ENCODE peak calls at places on chromosomes 12 and 14, in seven cellular contexts. One of them, this sample, is unnamed.

GRCh38 chr12:56874821-56875220 is 59.4 kb downstream of the SDR9C7 start:
- DNase-seq in gastrocnemius medialis: no peak
- DNase-seq in body of pancreas: no peak
- DNase-seq in tibial artery: no peak
- DNase-seq in A549: no peak
- DNase-seq in GM23248: no peak
- DNase-seq in mesendoderm: peak
- DNase-seq in this sample: no peak

GRCh38 chr12:124543591-124544310 is 23.7 kb downstream of the NCOR2 start:
- DNase-seq in gastrocnemius medialis: no peak
- DNase-seq in body of pancreas: peak
- DNase-seq in tibial artery: no peak
- DNase-seq in A549: no peak
- DNase-seq in GM23248: peak
- DNase-seq in mesendoderm: no peak
- DNase-seq in this sample: no peak

GRCh38 chr14:36660736-36661505 is 739 bp upstream of the PAX9 start:
- DNase-seq in gastrocnemius medialis: no peak
- DNase-seq in body of pancreas: peak
- DNase-seq in tibial artery: no peak
- DNase-seq in A549: no peak
- DNase-seq in GM23248: no peak
- DNase-seq in mesendoderm: no peak
- DNase-seq in this sample: no peak

GRCh38 chr12:31019561-31020308 is 53.9 kb upstream of the DDX11 start:
- DNase-seq in gastrocnemius medialis: no peak
- DNase-seq in body of pancreas: no peak
- DNase-seq in tibial artery: no peak
- DNase-seq in A549: no peak
- DNase-seq in GM23248: no peak
- DNase-seq in mesendoderm: no peak
- DNase-seq in this sample: no peak

GRCh38 chr14:80388980-80389711 is 177.8 kb upstream of the DIO2 start:
- DNase-seq in gastrocnemius medialis: no peak
- DNase-seq in body of pancreas: no peak
- DNase-seq in tibial artery: no peak
- DNase-seq in A549: peak
- DNase-seq in GM23248: peak
- DNase-seq in mesendoderm: peak
- DNase-seq in this sample: no peak

GRCh38 chr12:6426882-6427671 is 17.7 kb upstream of the CD27 start:
- DNase-seq in gastrocnemius medialis: no peak
- DNase-seq in body of pancreas: no peak
- DNase-seq in tibial artery: no peak
- DNase-seq in A549: no peak
- DNase-seq in GM23248: no peak
- DNase-seq in mesendoderm: no peak
- DNase-seq in this sample: peak

GRCh38 chr14:76514599-76514998 is 138.7 kb downstream of the ESRRB start:
- DNase-seq in gastrocnemius medialis: no peak
- DNase-seq in body of pancreas: peak
- DNase-seq in tibial artery: no peak
- DNase-seq in A549: peak
- DNase-seq in GM23248: peak
- DNase-seq in mesendoderm: no peak
- DNase-seq in this sample: peak

GRCh38 chr14:49982522-49982951 is 89.7 kb downstream of the ARF6 start:
- DNase-seq in gastrocnemius medialis: no peak
- DNase-seq in body of pancreas: no peak
- DNase-seq in tibial artery: no peak
- DNase-seq in A549: no peak
- DNase-seq in GM23248: peak
- DNase-seq in mesendoderm: no peak
- DNase-seq in this sample: peak

GRCh38 chr14:68651652-68652432 is 141.0 kb downstream of the ZFP36L1 start:
- DNase-seq in gastrocnemius medialis: no peak
- DNase-seq in body of pancreas: no peak
- DNase-seq in tibial artery: no peak
- DNase-seq in A549: no peak
- DNase-seq in GM23248: no peak
- DNase-seq in mesendoderm: no peak
- DNase-seq in this sample: no peak

GRCh38 chr14:81176224-81176623 is 44.5 kb downstream of the GTF2A1 start:
- DNase-seq in gastrocnemius medialis: peak
- DNase-seq in body of pancreas: peak
- DNase-seq in tibial artery: peak
- DNase-seq in A549: no peak
- DNase-seq in GM23248: no peak
- DNase-seq in mesendoderm: no peak
- DNase-seq in this sample: no peak

GRCh38 chr12:24997970-24998582 is 49.2 kb upstream of the BCAT1 start:
- DNase-seq in gastrocnemius medialis: no peak
- DNase-seq in body of pancreas: no peak
- DNase-seq in tibial artery: no peak
- DNase-seq in A549: no peak
- DNase-seq in GM23248: peak
- DNase-seq in mesendoderm: no peak
- DNase-seq in this sample: no peak

GRCh38 chr12:116718578-116719454 is 19.1 kb downstream of the SPRING1 start:
- DNase-seq in gastrocnemius medialis: no peak
- DNase-seq in body of pancreas: no peak
- DNase-seq in tibial artery: no peak
- DNase-seq in A549: no peak
- DNase-seq in GM23248: peak
- DNase-seq in mesendoderm: no peak
- DNase-seq in this sample: no peak

GRCh38 chr12:612886-613285 is 50.4 kb downstream of the NINJ2 start:
- DNase-seq in gastrocnemius medialis: no peak
- DNase-seq in body of pancreas: no peak
- DNase-seq in tibial artery: no peak
- DNase-seq in A549: no peak
- DNase-seq in GM23248: no peak
- DNase-seq in mesendoderm: no peak
- DNase-seq in this sample: no peak

GRCh38 chr12:19263666-19264065 is 134.1 kb downstream of the PLEKHA5 start:
- DNase-seq in gastrocnemius medialis: no peak
- DNase-seq in body of pancreas: no peak
- DNase-seq in tibial artery: no peak
- DNase-seq in A549: no peak
- DNase-seq in GM23248: no peak
- DNase-seq in mesendoderm: no peak
- DNase-seq in this sample: no peak

GRCh38 chr12:13088503-13088902 is 15.0 kb downstream of the GSG1 start:
- DNase-seq in gastrocnemius medialis: no peak
- DNase-seq in body of pancreas: no peak
- DNase-seq in tibial artery: no peak
- DNase-seq in A549: no peak
- DNase-seq in GM23248: no peak
- DNase-seq in mesendoderm: peak
- DNase-seq in this sample: no peak

GRCh38 chr12:109740694-109741245 is 27.1 kb downstream of the FAM222A start:
- DNase-seq in gastrocnemius medialis: no peak
- DNase-seq in body of pancreas: peak
- DNase-seq in tibial artery: peak
- DNase-seq in A549: no peak
- DNase-seq in GM23248: no peak
- DNase-seq in mesendoderm: peak
- DNase-seq in this sample: no peak

GRCh38 chr14:84025258-84026012 is 1504.5 kb upstream of the FLRT2 start:
- DNase-seq in gastrocnemius medialis: no peak
- DNase-seq in body of pancreas: no peak
- DNase-seq in tibial artery: no peak
- DNase-seq in A549: no peak
- DNase-seq in GM23248: no peak
- DNase-seq in mesendoderm: peak
- DNase-seq in this sample: no peak

GRCh38 chr14:20652996-20653975 is 11.8 kb upstream of the OR6S1 start:
- DNase-seq in gastrocnemius medialis: no peak
- DNase-seq in body of pancreas: no peak
- DNase-seq in tibial artery: no peak
- DNase-seq in A549: peak
- DNase-seq in GM23248: peak
- DNase-seq in mesendoderm: peak
- DNase-seq in this sample: peak

GRCh38 chr12:3601466-3602150 is 110.6 kb downstream of the PRMT8 start:
- DNase-seq in gastrocnemius medialis: no peak
- DNase-seq in body of pancreas: no peak
- DNase-seq in tibial artery: no peak
- DNase-seq in A549: no peak
- DNase-seq in GM23248: no peak
- DNase-seq in mesendoderm: no peak
- DNase-seq in this sample: no peak

GRCh38 chr14:104546591-104547309 is 32.8 kb upstream of the C14orf180 start:
- DNase-seq in gastrocnemius medialis: no peak
- DNase-seq in body of pancreas: no peak
- DNase-seq in tibial artery: no peak
- DNase-seq in A549: no peak
- DNase-seq in GM23248: no peak
- DNase-seq in mesendoderm: no peak
- DNase-seq in this sample: no peak

GRCh38 chr14:64721899-64722298 is 17.7 kb downstream of the PLEKHG3 start:
- DNase-seq in gastrocnemius medialis: no peak
- DNase-seq in body of pancreas: no peak
- DNase-seq in tibial artery: no peak
- DNase-seq in A549: no peak
- DNase-seq in GM23248: no peak
- DNase-seq in mesendoderm: no peak
- DNase-seq in this sample: no peak

GRCh38 chr14:74531467-74531866 is 37.9 kb downstream of the ISCA2 start:
- DNase-seq in gastrocnemius medialis: no peak
- DNase-seq in body of pancreas: no peak
- DNase-seq in tibial artery: no peak
- DNase-seq in A549: peak
- DNase-seq in GM23248: peak
- DNase-seq in mesendoderm: peak
- DNase-seq in this sample: no peak

GRCh38 chr14:103220134-103220981 is 97.1 kb downstream of the TNFAIP2 start:
- DNase-seq in gastrocnemius medialis: no peak
- DNase-seq in body of pancreas: no peak
- DNase-seq in tibial artery: no peak
- DNase-seq in A549: no peak
- DNase-seq in GM23248: peak
- DNase-seq in mesendoderm: no peak
- DNase-seq in this sample: no peak

GRCh38 chr12:84793558-84794367 is 118.8 kb downstream of the SLC6A15 start:
- DNase-seq in gastrocnemius medialis: no peak
- DNase-seq in body of pancreas: no peak
- DNase-seq in tibial artery: no peak
- DNase-seq in A549: no peak
- DNase-seq in GM23248: peak
- DNase-seq in mesendoderm: no peak
- DNase-seq in this sample: no peak

GRCh38 chr12:43305065-43305464 is 246.9 kb downstream of the ADAMTS20 start:
- DNase-seq in gastrocnemius medialis: no peak
- DNase-seq in body of pancreas: no peak
- DNase-seq in tibial artery: no peak
- DNase-seq in A549: no peak
- DNase-seq in GM23248: no peak
- DNase-seq in mesendoderm: no peak
- DNase-seq in this sample: no peak

GRCh38 chr12:127829974-127830543 is 436.9 kb upstream of the TMEM132C start:
- DNase-seq in gastrocnemius medialis: no peak
- DNase-seq in body of pancreas: no peak
- DNase-seq in tibial artery: no peak
- DNase-seq in A549: no peak
- DNase-seq in GM23248: no peak
- DNase-seq in mesendoderm: no peak
- DNase-seq in this sample: no peak

GRCh38 chr12:27177716-27178115 is 66.4 kb upstream of the STK38L start:
- DNase-seq in gastrocnemius medialis: no peak
- DNase-seq in body of pancreas: no peak
- DNase-seq in tibial artery: no peak
- DNase-seq in A549: no peak
- DNase-seq in GM23248: peak
- DNase-seq in mesendoderm: peak
- DNase-seq in this sample: no peak

GRCh38 chr12:12563529-12563928 is 866 bp upstream of the DUSP16 start:
- DNase-seq in gastrocnemius medialis: no peak
- DNase-seq in body of pancreas: no peak
- DNase-seq in tibial artery: no peak
- DNase-seq in A549: no peak
- DNase-seq in GM23248: peak
- DNase-seq in mesendoderm: no peak
- DNase-seq in this sample: no peak

GRCh38 chr14:91341331-91342242 is 76.0 kb downstream of the CCDC88C start:
- DNase-seq in gastrocnemius medialis: no peak
- DNase-seq in body of pancreas: no peak
- DNase-seq in tibial artery: no peak
- DNase-seq in A549: no peak
- DNase-seq in GM23248: no peak
- DNase-seq in mesendoderm: no peak
- DNase-seq in this sample: no peak

GRCh38 chr12:62776997-62777396 is 158.0 kb downstream of the PPM1H start:
- DNase-seq in gastrocnemius medialis: no peak
- DNase-seq in body of pancreas: no peak
- DNase-seq in tibial artery: no peak
- DNase-seq in A549: no peak
- DNase-seq in GM23248: no peak
- DNase-seq in mesendoderm: no peak
- DNase-seq in this sample: no peak

GRCh38 chr12:52872644-52873384 is 24.0 kb upstream of the KRT78 start:
- DNase-seq in gastrocnemius medialis: no peak
- DNase-seq in body of pancreas: no peak
- DNase-seq in tibial artery: no peak
- DNase-seq in A549: no peak
- DNase-seq in GM23248: no peak
- DNase-seq in mesendoderm: no peak
- DNase-seq in this sample: no peak
- H3K27ac ChIP-seq in gastrocnemius medialis: peak
- H3K27ac ChIP-seq in body of pancreas: peak
- H3K27ac ChIP-seq in tibial artery: peak
- H3K27ac ChIP-seq in A549: peak
- H3K27ac ChIP-seq in GM23248: peak
- H3K27ac ChIP-seq in mesendoderm: no peak
- H3K27ac ChIP-seq in this sample: no peak

GRCh38 chr12:80559766-80560165 is 115.7 kb downstream of the PTPRQ start:
- DNase-seq in gastrocnemius medialis: no peak
- DNase-seq in body of pancreas: no peak
- DNase-seq in tibial artery: no peak
- DNase-seq in A549: no peak
- DNase-seq in GM23248: no peak
- DNase-seq in mesendoderm: no peak
- DNase-seq in this sample: no peak
- H3K27ac ChIP-seq in gastrocnemius medialis: no peak
- H3K27ac ChIP-seq in body of pancreas: no peak
- H3K27ac ChIP-seq in tibial artery: no peak
- H3K27ac ChIP-seq in A549: no peak
- H3K27ac ChIP-seq in GM23248: no peak
- H3K27ac ChIP-seq in mesendoderm: no peak
- H3K27ac ChIP-seq in this sample: no peak

GRCh38 chr12:65868878-65869277 is 44.6 kb downstream of the HMGA2 start:
- DNase-seq in gastrocnemius medialis: no peak
- DNase-seq in body of pancreas: no peak
- DNase-seq in tibial artery: no peak
- DNase-seq in A549: no peak
- DNase-seq in GM23248: no peak
- DNase-seq in mesendoderm: no peak
- DNase-seq in this sample: no peak
- H3K27ac ChIP-seq in gastrocnemius medialis: no peak
- H3K27ac ChIP-seq in body of pancreas: no peak
- H3K27ac ChIP-seq in tibial artery: no peak
- H3K27ac ChIP-seq in A549: no peak
- H3K27ac ChIP-seq in GM23248: peak
- H3K27ac ChIP-seq in mesendoderm: no peak
- H3K27ac ChIP-seq in this sample: no peak

GRCh38 chr12:100995201-100995600 is 200.6 kb downstream of the ANO4 start:
- DNase-seq in gastrocnemius medialis: no peak
- DNase-seq in body of pancreas: no peak
- DNase-seq in tibial artery: no peak
- DNase-seq in A549: no peak
- DNase-seq in GM23248: peak
- DNase-seq in mesendoderm: peak
- DNase-seq in this sample: no peak
- H3K27ac ChIP-seq in gastrocnemius medialis: no peak
- H3K27ac ChIP-seq in body of pancreas: no peak
- H3K27ac ChIP-seq in tibial artery: no peak
- H3K27ac ChIP-seq in A549: no peak
- H3K27ac ChIP-seq in GM23248: peak
- H3K27ac ChIP-seq in mesendoderm: no peak
- H3K27ac ChIP-seq in this sample: no peak

This sample was measured in CD4-positive, CD25-positive, alpha-beta regulatory T cell.